ENCODE peak calls at places on chromosome 7, in nine cellular contexts. A is body of pancreas, M is left ventricle myocardium inferior, R is PC-3, C is choroid plexus epithelial cell, U is brain microvascular endothelial cell, N is GM06990, P is BJ, H is fibroblast of pulmonary artery. D is an unnamed sample.

GRCh38 chr7:57789130-57789529 is 339.2 kb downstream of the ZNF716 start:
- DNase-seq in A (no peak), M (no peak), R (no peak), C (no peak), U (no peak), N (no peak), P (no peak), H (no peak), D (no peak)

GRCh38 chr7:73770002-73770859 is at the start of gene CLDN3:
- DNase-seq in A (peak; percentile 95), M (no peak), R (peak; percentile 92), C (no peak), U (no peak), N (peak; percentile 23), P (no peak), H (no peak), D (no peak)

GRCh38 chr7:78149787-78150186 is 351.2 kb downstream of the PHTF2 start:
- DNase-seq in A (no peak), M (no peak), R (no peak), C (peak; percentile 42), U (peak; percentile 31), N (no peak), P (peak; percentile 55), H (peak; percentile 53), D (peak; percentile 82)

GRCh38 chr7:26199301-26200112 is 1.0 kb downstream of the HNRNPA2B1 start:
- DNase-seq in A (peak; percentile 71), M (peak; percentile 63), R (no peak), C (no peak), U (no peak), N (peak; percentile 62), P (no peak), H (peak; percentile 45), D (no peak)

GRCh38 chr7:33933611-33934281 is 28.4 kb downstream of the BMPER start:
- DNase-seq in A (no peak), M (no peak), R (peak; percentile 77), C (peak; percentile 49), U (peak; percentile 80), N (no peak), P (peak; percentile 76), H (peak; percentile 52), D (peak; percentile 6)

GRCh38 chr7:43501881-43502280 is 81.0 kb upstream of the STK17A start:
- DNase-seq in A (no peak), M (no peak), R (no peak), C (peak; percentile 93), U (peak; percentile 75), N (no peak), P (peak; percentile 66), H (peak; percentile 64), D (peak; percentile 65)

GRCh38 chr7:24290004-24290641 is 6.1 kb downstream of the NPY start:
- DNase-seq in A (peak; percentile 21), M (no peak), R (peak; percentile 71), C (peak; percentile 54), U (peak; percentile 12), N (peak; percentile 49), P (no peak), H (peak; percentile 23), D (no peak)

GRCh38 chr7:103106336-103107070 is 31.6 kb downstream of the ARMC10 start:
- DNase-seq in A (peak; percentile 20), M (no peak), R (no peak), C (peak; percentile 55), U (no peak), N (no peak), P (no peak), H (no peak), D (no peak)

GRCh38 chr7:48118041-48118440 is 29.0 kb downstream of the UPP1 start:
- DNase-seq in A (no peak), M (no peak), R (no peak), C (no peak), U (no peak), N (no peak), P (no peak), H (no peak), D (no peak)

GRCh38 chr7:95621404-95621803 is 25.1 kb upstream of the PDK4 start:
- DNase-seq in A (peak; percentile 62), M (no peak), R (no peak), C (no peak), U (no peak), N (no peak), P (no peak), H (no peak), D (no peak)

GRCh38 chr7:150412518-150413247 is 33.6 kb downstream of the ZNF775 start:
- DNase-seq in A (no peak), M (no peak), R (no peak), C (no peak), U (no peak), N (no peak), P (no peak), H (no peak), D (no peak)

GRCh38 chr7:133815677-133816210 is 311.4 kb upstream of the LRGUK start:
- DNase-seq in A (no peak), M (no peak), R (peak; percentile 38), C (peak; percentile 31), U (no peak), N (no peak), P (no peak), H (no peak), D (no peak)

GRCh38 chr7:75772081-75773077 is at the start of gene CCL26:
- DNase-seq in A (peak; percentile 27), M (peak; percentile 44), R (peak; percentile 92), C (peak; percentile 70), U (peak; percentile 86), N (no peak), P (peak; percentile 83), H (peak; percentile 71), D (peak; percentile 62)
- H3K4me3 ChIP-seq in A (no peak within 1 kb of the TSS), M (no peak within 1 kb of the TSS), R (no peak within 1 kb of the TSS), C (no peak within 1 kb of the TSS), U (no peak within 1 kb of the TSS), N (no peak within 1 kb of the TSS), P (no peak within 1 kb of the TSS), H (no peak within 1 kb of the TSS), D (no peak within 1 kb of the TSS)

GRCh38 chr7:155374276-155375252 is 76.9 kb downstream of the INSIG1 start:
- DNase-seq in A (no peak), M (no peak), R (no peak), C (no peak), U (no peak), N (no peak), P (no peak), H (no peak), D (no peak)
- TF ChIP-seq CTCF in A (no peak), M (no peak), R (no peak), C (no peak), U (no peak), N (no peak), P (no peak), H (no peak), D (no peak)

GRCh38 chr7:116582164-116582732 is 57.4 kb downstream of the CAV1 start:
- DNase-seq in A (no peak), M (no peak), R (no peak), C (peak; percentile 39), U (peak; percentile 61), N (no peak), P (no peak), H (peak; percentile 72), D (no peak)
- H3K4me3 ChIP-seq in A (no peak overlapping the region), M (no peak overlapping the region), R (no peak overlapping the region), C (no peak overlapping the region), U (no peak overlapping the region), N (no peak overlapping the region), P (no peak overlapping the region), H (no peak overlapping the region), D (no peak overlapping the region)

GRCh38 chr7:93547716-93548115 is 26.8 kb downstream of the CALCR start:
- DNase-seq in A (no peak), M (no peak), R (no peak), C (peak; percentile 5), U (no peak), N (no peak), P (no peak), H (no peak), D (no peak)

GRCh38 chr7:93551931-93552330 is 22.6 kb downstream of the CALCR start:
- DNase-seq in A (no peak), M (no peak), R (no peak), C (no peak), U (no peak), N (no peak), P (no peak), H (no peak), D (no peak)

DNA sequence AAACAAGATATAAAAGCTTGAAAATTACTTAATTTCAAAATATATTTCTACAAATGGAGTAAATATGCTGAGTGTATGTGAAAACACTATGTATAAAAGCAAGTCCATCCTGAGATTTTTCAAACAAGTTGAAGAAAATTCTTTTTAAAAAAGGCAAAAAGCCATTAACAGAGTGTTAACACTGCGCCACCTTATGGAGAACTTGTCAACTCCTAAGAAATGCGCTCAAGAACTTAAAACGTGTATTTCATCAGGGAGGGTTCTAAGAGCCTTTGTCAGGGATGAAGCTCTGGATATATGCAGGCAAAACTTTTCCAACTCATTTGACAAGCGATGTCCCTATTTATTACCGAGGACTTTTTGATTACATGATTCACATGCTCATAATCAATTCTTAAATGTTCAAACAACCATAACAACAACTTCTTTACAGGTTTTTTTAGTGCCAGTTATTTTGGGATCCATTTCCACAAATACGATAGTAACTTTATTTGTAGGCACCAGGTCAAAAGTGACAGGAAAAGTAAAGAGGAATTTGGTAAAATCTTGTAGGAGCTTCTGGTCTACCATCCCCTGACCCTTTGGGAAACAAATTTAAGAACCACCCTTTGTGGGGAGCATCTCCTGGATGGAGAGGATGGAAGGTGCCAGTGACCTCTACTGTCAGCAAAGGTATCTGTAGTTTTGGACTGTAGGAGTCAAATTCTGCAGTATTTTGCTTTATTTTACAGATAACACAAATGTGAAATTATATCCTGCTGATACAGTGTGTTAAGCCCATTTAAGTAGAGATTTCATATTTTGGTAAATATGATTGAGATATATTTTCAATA is 23.2 kb downstream of the CALCR start:
- DNase-seq in A (no peak), M (no peak), R (peak; percentile 57), C (peak; percentile 82), U (peak; percentile 37), N (no peak), P (no peak), H (peak; percentile 72), D (peak; percentile 39)
- TF ChIP-seq CTCF in A (no peak), M (peak; percentile 45), R (peak; percentile 73), C (peak; percentile 67), U (peak; percentile 60), N (peak; percentile 55), P (peak; percentile 61), H (peak; percentile 73), D (peak; percentile 61)

DNA sequence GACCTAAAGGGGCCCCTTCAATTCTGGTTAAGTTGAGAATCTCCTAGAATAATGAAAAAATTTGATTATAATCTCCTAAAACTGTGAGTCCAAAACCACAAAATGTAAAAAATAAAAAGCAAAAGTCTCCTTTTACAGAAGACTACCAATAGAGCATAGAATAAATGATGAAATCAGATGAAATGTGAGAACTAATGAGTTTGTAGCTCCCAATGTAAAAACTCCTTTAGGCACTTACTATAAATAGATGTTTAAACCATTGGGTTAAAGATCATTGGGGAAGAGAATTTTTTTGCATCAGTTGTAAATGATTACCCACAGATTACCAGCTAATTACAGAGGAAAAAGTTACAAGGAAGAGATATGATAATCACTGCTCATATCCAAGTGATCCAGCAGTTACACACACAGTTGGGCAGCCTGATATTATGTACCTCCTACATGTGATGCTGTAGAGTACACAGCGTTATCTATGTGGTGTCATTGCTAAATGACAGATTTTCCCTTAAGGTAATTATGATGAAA is 282.7 kb upstream of the SEMA3D start:
- DNase-seq in A (no peak), M (no peak), R (no peak), C (peak; percentile 51), U (no peak), N (no peak), P (peak; percentile 28), H (peak; percentile 8), D (no peak)
- H3K4me3 ChIP-seq in A (no peak overlapping the region), M (no peak overlapping the region), R (no peak overlapping the region), C (no peak overlapping the region), U (no peak overlapping the region), N (no peak overlapping the region), P (no peak overlapping the region), H (no peak overlapping the region), D (no peak overlapping the region)

D was measured in astrocyte of the cerebellum.